ENCODE peak calls at places on chromosome 12, in eight cellular contexts. One of them, this sample, is unnamed. For H3K36me3, the result is how much of the 10 kb centered on the place peaks cover.

GRCh38 chr12:112971248-112971647 is 7.1 kb upstream of the OAS2 start:
- DNase-seq in thoracic aorta: no peak
- DNase-seq in ovary: no peak
- DNase-seq in stomach: no peak
- DNase-seq in OCI-LY7: no peak
- DNase-seq in PC-3: no peak
- DNase-seq in cardiac muscle cell: peak
- DNase-seq in prostate gland: no peak
- DNase-seq in this sample: no peak

GRCh38 chr12:8947737-8948136 is 1.7 kb downstream of the M6PR start:
- DNase-seq in OCI-LY7: peak
- DNase-seq in PC-3: no peak
- DNase-seq in thoracic aorta: no peak
- DNase-seq in stomach: no peak
- DNase-seq in prostate gland: no peak
- DNase-seq in ovary: no peak
- DNase-seq in cardiac muscle cell: no peak
- DNase-seq in this sample: peak

GRCh38 chr12:29769162-29769820 is 14.5 kb downstream of the TMTC1 start:
- DNase-seq in thoracic aorta: no peak
- DNase-seq in ovary: no peak
- DNase-seq in PC-3: peak
- DNase-seq in prostate gland: no peak
- DNase-seq in OCI-LY7: no peak
- DNase-seq in cardiac muscle cell: peak
- DNase-seq in stomach: no peak
- DNase-seq in this sample: no peak

GRCh38 chr12:17438141-17438540 is 651.9 kb downstream of the RERGL start:
- DNase-seq in prostate gland: no peak
- DNase-seq in ovary: no peak
- DNase-seq in cardiac muscle cell: no peak
- DNase-seq in PC-3: no peak
- DNase-seq in OCI-LY7: no peak
- DNase-seq in thoracic aorta: no peak
- DNase-seq in stomach: no peak
- DNase-seq in this sample: no peak

GRCh38 chr12:102548543-102548942 is 68.2 kb upstream of the IGF1 start:
- DNase-seq in prostate gland: no peak
- DNase-seq in OCI-LY7: no peak
- DNase-seq in PC-3: no peak
- DNase-seq in thoracic aorta: no peak
- DNase-seq in ovary: peak
- DNase-seq in cardiac muscle cell: peak
- DNase-seq in stomach: peak
- DNase-seq in this sample: no peak

GRCh38 chr12:40152783-40153383 is 47.0 kb upstream of the SLC2A13 start:
- DNase-seq in OCI-LY7: peak
- DNase-seq in stomach: peak
- DNase-seq in PC-3: peak
- DNase-seq in prostate gland: peak
- DNase-seq in thoracic aorta: no peak
- DNase-seq in ovary: no peak
- DNase-seq in cardiac muscle cell: peak
- DNase-seq in this sample: peak

GRCh38 chr12:28569698-28570411 is 379.6 kb downstream of the CCDC91 start:
- DNase-seq in PC-3: peak
- DNase-seq in stomach: no peak
- DNase-seq in thoracic aorta: no peak
- DNase-seq in OCI-LY7: no peak
- DNase-seq in cardiac muscle cell: peak
- DNase-seq in ovary: no peak
- DNase-seq in prostate gland: no peak
- DNase-seq in this sample: no peak

GRCh38 chr12:94874986-94875312 is 128.5 kb downstream of the NDUFA12 start:
- DNase-seq in OCI-LY7: no peak
- DNase-seq in stomach: no peak
- DNase-seq in PC-3: peak
- DNase-seq in cardiac muscle cell: no peak
- DNase-seq in ovary: no peak
- DNase-seq in prostate gland: peak
- DNase-seq in thoracic aorta: no peak
- DNase-seq in this sample: no peak

GRCh38 chr12:94812345-94812744 is 162.0 kb upstream of the TMCC3 start:
- DNase-seq in PC-3: no peak
- DNase-seq in OCI-LY7: no peak
- DNase-seq in stomach: no peak
- DNase-seq in ovary: no peak
- DNase-seq in cardiac muscle cell: no peak
- DNase-seq in prostate gland: no peak
- DNase-seq in thoracic aorta: no peak
- DNase-seq in this sample: no peak

GRCh38 chr12:95790025-95790911 is at the start of gene NTN4:
- DNase-seq in stomach: peak
- DNase-seq in PC-3: peak
- DNase-seq in prostate gland: peak
- DNase-seq in thoracic aorta: no peak
- DNase-seq in ovary: peak
- DNase-seq in OCI-LY7: no peak
- DNase-seq in cardiac muscle cell: peak
- DNase-seq in this sample: no peak

GRCh38 chr12:56151672-56152131 is 685 bp upstream of the MYL6B start:
- DNase-seq in thoracic aorta: no peak
- DNase-seq in cardiac muscle cell: no peak
- DNase-seq in prostate gland: peak
- DNase-seq in ovary: no peak
- DNase-seq in stomach: peak
- DNase-seq in OCI-LY7: peak
- DNase-seq in PC-3: peak
- DNase-seq in this sample: peak

GRCh38 chr12:6606331-6607131 is 648 bp downstream of the CHD4 start:
- DNase-seq in stomach: peak
- DNase-seq in PC-3: no peak
- DNase-seq in prostate gland: peak
- DNase-seq in OCI-LY7: peak
- DNase-seq in ovary: peak
- DNase-seq in thoracic aorta: peak
- DNase-seq in cardiac muscle cell: peak
- DNase-seq in this sample: peak

GRCh38 chr12:127681151-127681754 is 585.7 kb upstream of the TMEM132C start:
- DNase-seq in thoracic aorta: no peak
- DNase-seq in PC-3: no peak
- DNase-seq in prostate gland: no peak
- DNase-seq in cardiac muscle cell: no peak
- DNase-seq in ovary: no peak
- DNase-seq in stomach: no peak
- DNase-seq in OCI-LY7: no peak
- DNase-seq in this sample: no peak

GRCh38 chr12:120249875-120250795 is 15.4 kb downstream of the PXN start:
- DNase-seq in OCI-LY7: no peak
- DNase-seq in PC-3: no peak
- DNase-seq in ovary: no peak
- DNase-seq in stomach: no peak
- DNase-seq in prostate gland: no peak
- DNase-seq in thoracic aorta: no peak
- DNase-seq in cardiac muscle cell: no peak
- DNase-seq in this sample: peak

GRCh38 chr12:68310370-68310769 is 21.8 kb downstream of the MDM1 start:
- DNase-seq in OCI-LY7: no peak
- DNase-seq in stomach: no peak
- DNase-seq in prostate gland: no peak
- DNase-seq in PC-3: peak
- DNase-seq in thoracic aorta: no peak
- DNase-seq in cardiac muscle cell: peak
- DNase-seq in ovary: no peak
- DNase-seq in this sample: no peak

GRCh38 chr12:104816845-104817503 is 141.1 kb downstream of the SLC41A2 start:
- DNase-seq in ovary: no peak
- DNase-seq in cardiac muscle cell: no peak
- DNase-seq in stomach: no peak
- DNase-seq in OCI-LY7: no peak
- DNase-seq in prostate gland: no peak
- DNase-seq in thoracic aorta: no peak
- DNase-seq in PC-3: peak
- DNase-seq in this sample: no peak

GRCh38 chr12:57452937-57453509 is 2.1 kb upstream of the INHBE start:
- DNase-seq in thoracic aorta: no peak
- DNase-seq in ovary: peak
- DNase-seq in stomach: peak
- DNase-seq in OCI-LY7: peak
- DNase-seq in cardiac muscle cell: peak
- DNase-seq in PC-3: peak
- DNase-seq in prostate gland: peak
- DNase-seq in this sample: peak

GRCh38 chr12:65005716-65006115 is 115.4 kb downstream of the WIF1 start:
- DNase-seq in OCI-LY7: no peak
- DNase-seq in thoracic aorta: no peak
- DNase-seq in prostate gland: no peak
- DNase-seq in ovary: no peak
- DNase-seq in PC-3: no peak
- DNase-seq in stomach: no peak
- DNase-seq in cardiac muscle cell: no peak
- DNase-seq in this sample: no peak

GRCh38 chr12:47949441-47950341 is 13.7 kb upstream of the TMEM106C start:
- DNase-seq in OCI-LY7: peak
- DNase-seq in PC-3: peak
- DNase-seq in ovary: peak
- DNase-seq in stomach: peak
- DNase-seq in cardiac muscle cell: peak
- DNase-seq in thoracic aorta: peak
- DNase-seq in prostate gland: peak
- DNase-seq in this sample: peak

GRCh38 chr12:6097384-6097783 is 27.1 kb downstream of the VWF start:
- DNase-seq in PC-3: peak
- DNase-seq in cardiac muscle cell: no peak
- DNase-seq in ovary: no peak
- DNase-seq in thoracic aorta: no peak
- DNase-seq in OCI-LY7: no peak
- DNase-seq in stomach: no peak
- DNase-seq in prostate gland: no peak
- DNase-seq in this sample: no peak

GRCh38 chr12:32612658-32613614 is 66.2 kb upstream of the DNM1L start:
- DNase-seq in cardiac muscle cell: peak
- DNase-seq in prostate gland: no peak
- DNase-seq in ovary: no peak
- DNase-seq in OCI-LY7: no peak
- DNase-seq in thoracic aorta: no peak
- DNase-seq in stomach: no peak
- DNase-seq in PC-3: no peak
- DNase-seq in this sample: no peak

GRCh38 chr12:41532072-41532471 is 344.0 kb downstream of the PDZRN4 start:
- DNase-seq in PC-3: peak
- DNase-seq in cardiac muscle cell: no peak
- DNase-seq in OCI-LY7: no peak
- DNase-seq in ovary: no peak
- DNase-seq in stomach: no peak
- DNase-seq in thoracic aorta: no peak
- DNase-seq in prostate gland: no peak
- DNase-seq in this sample: no peak

GRCh38 chr12:42473130-42473529 is 116.4 kb downstream of the PRICKLE1 start:
- DNase-seq in OCI-LY7: no peak
- DNase-seq in thoracic aorta: no peak
- DNase-seq in stomach: no peak
- DNase-seq in cardiac muscle cell: peak
- DNase-seq in PC-3: peak
- DNase-seq in ovary: no peak
- DNase-seq in prostate gland: no peak
- DNase-seq in this sample: no peak

DNA sequence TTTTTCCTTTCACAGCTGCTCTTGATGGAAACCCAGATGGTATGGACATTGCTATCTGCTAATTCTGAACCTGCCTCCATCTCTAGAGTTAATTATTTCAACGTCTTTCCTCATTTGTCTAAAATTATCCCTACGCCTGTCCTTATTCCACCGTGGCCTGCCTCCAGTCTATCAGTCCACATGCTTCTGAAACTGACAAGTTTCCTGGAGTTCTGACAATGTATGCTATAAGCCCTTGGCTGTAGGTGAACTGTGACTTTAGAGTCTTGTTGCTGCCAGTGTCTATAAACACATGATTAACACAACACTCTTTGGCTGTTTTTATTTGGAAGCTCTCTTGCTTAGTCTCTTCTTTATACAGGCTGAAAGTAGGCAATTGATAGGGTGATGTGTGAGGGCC is 1052.9 kb downstream of the TMTC2 start:
- DNase-seq in thoracic aorta: no peak
- DNase-seq in OCI-LY7: no peak
- DNase-seq in PC-3: no peak
- DNase-seq in ovary: no peak
- DNase-seq in prostate gland: no peak
- DNase-seq in stomach: no peak
- DNase-seq in cardiac muscle cell: no peak
- DNase-seq in this sample: no peak
- H3K36me3 ChIP-seq in thoracic aorta: under half
- H3K36me3 ChIP-seq in OCI-LY7: under half
- H3K36me3 ChIP-seq in PC-3: under half
- H3K36me3 ChIP-seq in ovary: under half
- H3K36me3 ChIP-seq in prostate gland: under half
- H3K36me3 ChIP-seq in stomach: under half
- H3K36me3 ChIP-seq in cardiac muscle cell: under half
- H3K36me3 ChIP-seq in this sample: under half

GRCh38 chr12:13980548-13981295 is 680 bp downstream of the GRIN2B start:
- DNase-seq in ovary: no peak
- DNase-seq in thoracic aorta: no peak
- DNase-seq in OCI-LY7: no peak
- DNase-seq in PC-3: no peak
- DNase-seq in prostate gland: no peak
- DNase-seq in stomach: no peak
- DNase-seq in cardiac muscle cell: no peak
- DNase-seq in this sample: no peak
- H3K27ac ChIP-seq in ovary: no peak
- H3K27ac ChIP-seq in thoracic aorta: no peak
- H3K27ac ChIP-seq in OCI-LY7: no peak
- H3K27ac ChIP-seq in PC-3: no peak
- H3K27ac ChIP-seq in prostate gland: no peak
- H3K27ac ChIP-seq in stomach: no peak
- H3K27ac ChIP-seq in cardiac muscle cell: no peak
- H3K27ac ChIP-seq in this sample: no peak

DNA sequence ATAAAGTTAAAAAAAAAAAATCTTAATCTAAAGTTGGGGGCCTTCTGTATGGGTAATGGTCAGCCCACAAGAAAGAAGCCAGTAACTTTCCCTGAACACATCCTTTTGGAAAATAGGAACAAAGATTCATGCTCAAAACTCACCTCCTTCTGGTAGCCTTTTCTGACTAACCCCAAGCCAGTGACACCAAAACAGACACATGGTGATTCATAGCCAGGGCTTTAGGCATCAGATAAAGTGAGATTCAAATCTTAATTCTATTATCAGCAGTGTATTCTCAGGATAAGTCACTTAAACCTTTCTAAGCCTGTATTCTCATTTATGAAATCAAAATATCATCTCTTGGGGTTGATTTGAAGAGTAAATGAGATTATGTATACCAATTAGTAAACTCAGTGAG is 4.9 kb downstream of the ATP5MC2 start:
- DNase-seq in OCI-LY7: no peak
- DNase-seq in stomach: no peak
- DNase-seq in thoracic aorta: no peak
- DNase-seq in ovary: no peak
- DNase-seq in cardiac muscle cell: no peak
- DNase-seq in prostate gland: no peak
- DNase-seq in PC-3: no peak
- DNase-seq in this sample: no peak
- H3K36me3 ChIP-seq in OCI-LY7: half or more
- H3K36me3 ChIP-seq in stomach: half or more
- H3K36me3 ChIP-seq in thoracic aorta: under half
- H3K36me3 ChIP-seq in ovary: under half
- H3K36me3 ChIP-seq in cardiac muscle cell: under half
- H3K36me3 ChIP-seq in prostate gland: under half
- H3K36me3 ChIP-seq in PC-3: under half
- H3K36me3 ChIP-seq in this sample: half or more

GRCh38 chr12:12365931-12366431 is 9.1 kb downstream of the BORCS5 start:
- DNase-seq in cardiac muscle cell: peak
- DNase-seq in prostate gland: no peak
- DNase-seq in ovary: no peak
- DNase-seq in PC-3: no peak
- DNase-seq in OCI-LY7: no peak
- DNase-seq in stomach: no peak
- DNase-seq in thoracic aorta: no peak
- DNase-seq in this sample: peak
- H3K27ac ChIP-seq in cardiac muscle cell: no peak
- H3K27ac ChIP-seq in prostate gland: no peak
- H3K27ac ChIP-seq in ovary: no peak
- H3K27ac ChIP-seq in PC-3: no peak
- H3K27ac ChIP-seq in OCI-LY7: no peak
- H3K27ac ChIP-seq in stomach: peak
- H3K27ac ChIP-seq in thoracic aorta: peak
- H3K27ac ChIP-seq in this sample: peak

This sample was measured in Karpas-422.